ENCODE peak calls at places on chromosomes 6 and 20, in ten cellular contexts. S, A, R, Q, D, G, B, I, Z and P are unnamed samples.

GRCh38 chr6:121932071-121933009 is 467.1 kb upstream of the HSF2 start:
- DNase-seq in G (peak), Z (peak), D (peak), S (no peak), A (no peak), Q (no peak), I (peak), R (peak), B (peak), P (no peak)

GRCh38 chr6:17101422-17102257 is at the start of gene STMND1:
- DNase-seq in S (no peak), I (peak), D (peak), G (peak), R (peak), B (peak), Z (no peak), Q (no peak), A (peak), P (peak)

GRCh38 chr20:32332614-32333013 is 25.5 kb upstream of the ASXL1 start:
- DNase-seq in B (no peak), S (no peak), R (no peak), Z (no peak), D (peak), I (peak), G (peak), Q (no peak), A (peak), P (no peak)

GRCh38 chr6:31214516-31214915 is 44.0 kb upstream of the POU5F1 start:
- DNase-seq in S (no peak), I (no peak), D (no peak), B (no peak), G (no peak), A (no peak), R (no peak), Z (no peak), Q (no peak), P (no peak)

GRCh38 chr6:30450908-30451818 is 38.1 kb upstream of the HLA-E start:
- DNase-seq in A (peak), R (no peak), S (peak), Z (peak), I (peak), B (peak), G (peak), Q (peak), D (peak), P (peak)

GRCh38 chr20:47221036-47221625 is 135.4 kb downstream of the ZMYND8 start:
- DNase-seq in I (no peak), R (no peak), S (no peak), B (no peak), Z (no peak), D (no peak), Q (no peak), A (no peak), G (no peak), P (no peak)

GRCh38 chr6:73739097-73739496 is 43.1 kb downstream of the CD109 start:
- DNase-seq in S (no peak), I (peak), B (no peak), R (peak), D (peak), Z (peak), A (no peak), Q (no peak), G (peak), P (no peak)

GRCh38 chr6:1815827-1816452 is 206.2 kb downstream of the FOXC1 start:
- DNase-seq in G (no peak), D (no peak), Z (no peak), I (no peak), A (no peak), B (no peak), Q (no peak), S (no peak), R (no peak), P (no peak)

GRCh38 chr20:35952480-35953410 is 1.6 kb downstream of the SCAND1 start:
- DNase-seq in A (no peak), Q (no peak), R (no peak), S (no peak), D (peak), B (no peak), Z (no peak), G (peak), I (peak), P (no peak)

GRCh38 chr6:114471450-114471849 is 128.6 kb upstream of the HS3ST5 start:
- DNase-seq in S (no peak), B (no peak), R (no peak), D (no peak), A (no peak), I (no peak), Z (no peak), Q (no peak), G (no peak), P (no peak)

GRCh38 chr6:1481326-1481725 is 92.0 kb downstream of the FOXF2 start:
- DNase-seq in D (peak), G (peak), S (no peak), Q (no peak), R (no peak), I (peak), B (no peak), Z (peak), A (no peak), P (no peak)

GRCh38 chr6:161242779-161243693 is 30.8 kb downstream of the AGPAT4 start:
- DNase-seq in S (no peak), I (no peak), Q (no peak), B (no peak), G (peak), Z (no peak), D (peak), A (no peak), R (no peak), P (peak)

GRCh38 chr20:13238001-13238653 is 17.1 kb downstream of the ISM1 start:
- DNase-seq in Q (no peak), Z (no peak), B (no peak), A (no peak), R (no peak), I (no peak), S (no peak), G (no peak), D (no peak), P (no peak)

GRCh38 chr6:9044426-9044825 is 609.1 kb upstream of the SLC35B3 start:
- DNase-seq in S (no peak), G (no peak), Z (no peak), D (no peak), I (no peak), R (no peak), B (no peak), A (no peak), Q (no peak), P (no peak)

GRCh38 chr20:47354388-47354709 is 2.1 kb downstream of the ZMYND8 start:
- DNase-seq in Z (no peak), A (no peak), I (no peak), G (no peak), R (no peak), Q (no peak), B (no peak), S (no peak), D (no peak), P (no peak)

GRCh38 chr20:37559312-37560027 is 31.8 kb upstream of the BLCAP start:
- DNase-seq in I (no peak), R (no peak), D (no peak), S (no peak), Z (no peak), A (no peak), B (no peak), Q (no peak), G (no peak), P (no peak)

GRCh38 chr6:106134087-106134770 is 48.1 kb downstream of the PRDM1 start:
- DNase-seq in D (no peak), I (no peak), Q (no peak), S (no peak), Z (no peak), A (no peak), G (no peak), R (no peak), B (no peak), P (no peak)

GRCh38 chr20:5557123-5557522 is 193.1 kb upstream of the SHLD1 start:
- DNase-seq in S (peak), B (peak), Q (peak), G (peak), D (peak), R (peak), I (peak), A (peak), Z (no peak), P (no peak)

GRCh38 chr6:81808834-81809598 is 56.5 kb upstream of the TENT5A start:
- DNase-seq in Q (no peak), R (no peak), B (peak), A (no peak), I (peak), S (no peak), D (no peak), G (no peak), Z (no peak), P (no peak)

GRCh38 chr6:89842228-89842627 is 12.5 kb downstream of the CASP8AP2 start:
- DNase-seq in Q (no peak), S (no peak), I (peak), Z (no peak), D (no peak), B (no peak), A (no peak), R (no peak), G (peak), P (no peak)

GRCh38 chr6:143339223-143339622 is 111.3 kb downstream of the ADAT2 start:
- DNase-seq in S (no peak), D (no peak), B (no peak), Z (no peak), R (no peak), I (no peak), A (no peak), G (no peak), Q (no peak), P (no peak)

GRCh38 chr6:155142902-155143609 is 120.8 kb upstream of the CLDN20 start:
- DNase-seq in A (no peak), S (no peak), R (no peak), G (peak), I (peak), D (peak), B (no peak), Q (no peak), Z (no peak), P (no peak)

GRCh38 chr6:168615837-168616236 is 174.9 kb downstream of the SMOC2 start:
- DNase-seq in Q (no peak), D (no peak), B (no peak), S (no peak), G (no peak), Z (no peak), R (no peak), I (no peak), A (no peak), P (no peak)

GRCh38 chr6:99393698-99394531 is at the start of gene COQ3:
- DNase-seq in B (peak), Q (peak), D (peak), I (peak), R (peak), A (peak), G (peak), S (peak), Z (peak), P (peak)

GRCh38 chr20:16574656-16575355 is 1.6 kb upstream of the KIF16B start:
- DNase-seq in D (peak), Z (no peak), G (peak), I (peak), S (peak), Q (peak), B (peak), A (peak), R (peak), P (peak)

GRCh38 chr6:30915591-30915946 is 1.5 kb downstream of the VARS2 start:
- DNase-seq in R (peak), D (peak), Z (peak), B (no peak), A (no peak), G (peak), S (no peak), I (peak), Q (no peak), P (peak)

GRCh38 chr20:37580069-37580468 is 52.4 kb upstream of the BLCAP start:
- DNase-seq in A (no peak), S (no peak), R (no peak), D (no peak), Z (no peak), Q (no peak), B (no peak), I (no peak), G (no peak), P (no peak)

GRCh38 chr6:72418495-72418894 is 203.4 kb upstream of the KCNQ5 start:
- DNase-seq in Q (no peak), B (no peak), A (no peak), R (no peak), Z (no peak), D (peak), S (no peak), G (peak), I (peak), P (no peak)

GRCh38 chr6:105991561-105992314 is 94.4 kb upstream of the PRDM1 start:
- DNase-seq in D (no peak), G (no peak), Q (peak), Z (no peak), I (peak), B (no peak), R (peak), S (no peak), A (peak), P (no peak)

GRCh38 chr6:135604035-135604865 is 106.7 kb upstream of the AHI1 start:
- DNase-seq in G (no peak), I (no peak), A (no peak), D (no peak), R (no peak), Q (no peak), Z (no peak), B (no peak), S (no peak), P (no peak)

GRCh38 chr20:53070714-53071392 is 98.7 kb downstream of the TSHZ2 start:
- DNase-seq in Z (no peak), A (no peak), D (peak), S (no peak), B (no peak), R (no peak), I (no peak), G (no peak), Q (peak), P (no peak)

GRCh38 chr20:14948416-14948815 is 611.0 kb upstream of the FLRT3 start:
- DNase-seq in G (no peak), R (no peak), D (no peak), I (peak), S (no peak), B (no peak), Z (no peak), Q (no peak), A (no peak), P (no peak)

GRCh38 chr6:30411515-30412207 is 66.7 kb downstream of the RPP21 start:
- DNase-seq in A (peak), R (no peak), Z (no peak), B (peak), Q (peak), S (no peak), I (peak), G (peak), D (peak), P (peak)

GRCh38 chr6:54503144-54503543 is 194.9 kb downstream of the TINAG start:
- DNase-seq in G (no peak), B (no peak), D (no peak), R (no peak), I (no peak), Z (no peak), Q (no peak), A (no peak), S (no peak), P (no peak)

DNA sequence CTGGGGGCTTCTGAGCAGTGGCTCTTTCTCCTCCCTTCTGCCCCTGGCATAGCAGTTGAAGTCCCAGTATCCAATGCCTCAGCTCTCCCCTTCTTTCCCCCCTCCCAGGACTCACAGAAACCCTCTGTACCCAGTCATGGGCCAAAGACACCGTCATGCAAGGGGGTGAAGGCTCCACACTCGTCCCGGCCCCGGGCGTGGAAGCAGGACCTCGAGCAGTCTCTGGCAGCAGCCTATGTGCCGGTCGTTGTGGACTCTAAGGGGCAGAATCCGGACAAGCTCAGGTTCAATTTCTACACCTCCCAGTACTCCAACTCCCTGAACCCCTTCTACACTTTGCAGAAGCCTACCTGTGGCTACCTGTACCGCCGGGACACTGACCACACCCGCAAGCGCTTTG is 10.4 kb upstream of the GUCA1A start:
- DNase-seq in I (no peak), G (no peak), Q (no peak), Z (no peak), D (no peak), S (no peak), A (no peak), R (no peak), B (no peak), P (no peak)
- H3K4me3 ChIP-seq in I (no peak), G (no peak), Q (no peak), Z (no peak), D (no peak), S (no peak), A (no peak), R (no peak), B (no peak), P (no peak)

DNA sequence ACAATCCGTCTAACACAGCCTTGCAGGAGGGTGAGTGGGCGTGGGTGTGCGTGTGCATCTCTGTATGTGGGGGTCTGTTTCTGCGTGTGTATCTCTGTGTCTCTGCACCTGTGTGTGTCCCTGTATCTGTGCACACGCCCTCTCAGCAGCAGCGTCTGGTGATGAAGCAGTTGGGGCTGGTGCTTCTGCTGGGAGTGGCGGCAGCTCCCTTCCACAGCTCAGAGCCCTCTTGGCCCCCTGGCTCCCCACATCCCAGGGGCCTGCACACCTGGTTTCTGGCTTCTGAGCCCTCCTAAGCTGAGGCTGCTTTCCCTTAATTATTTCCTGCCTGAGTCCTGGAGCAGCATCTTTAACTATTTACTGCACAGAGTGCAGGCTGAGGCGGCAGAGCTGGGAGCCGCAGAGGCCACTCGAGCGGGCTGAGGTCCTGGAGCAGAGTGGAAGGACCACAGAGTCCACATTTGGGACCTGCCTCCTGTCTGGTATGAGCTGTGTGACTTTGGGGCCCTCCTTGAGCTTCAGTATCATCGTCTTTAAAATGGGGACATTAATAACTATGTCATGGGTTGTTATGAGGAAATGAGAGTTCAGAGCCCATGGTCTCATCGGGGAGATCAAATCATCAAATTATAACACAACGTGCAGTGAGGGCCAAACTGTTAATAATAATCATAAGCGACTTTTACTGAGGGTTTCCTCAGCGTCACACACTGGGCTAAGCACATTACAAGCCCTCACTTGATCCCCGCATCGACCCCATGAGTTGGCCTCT is 49.7 kb upstream of the CCDC167 start:
- DNase-seq in D (no peak), G (no peak), Q (no peak), Z (no peak), B (no peak), R (peak), S (no peak), I (no peak), A (no peak), P (no peak)
- H3K4me3 ChIP-seq in D (no peak), G (no peak), Q (no peak), Z (no peak), B (no peak), R (no peak), S (no peak), I (no peak), A (no peak), P (no peak)

DNA sequence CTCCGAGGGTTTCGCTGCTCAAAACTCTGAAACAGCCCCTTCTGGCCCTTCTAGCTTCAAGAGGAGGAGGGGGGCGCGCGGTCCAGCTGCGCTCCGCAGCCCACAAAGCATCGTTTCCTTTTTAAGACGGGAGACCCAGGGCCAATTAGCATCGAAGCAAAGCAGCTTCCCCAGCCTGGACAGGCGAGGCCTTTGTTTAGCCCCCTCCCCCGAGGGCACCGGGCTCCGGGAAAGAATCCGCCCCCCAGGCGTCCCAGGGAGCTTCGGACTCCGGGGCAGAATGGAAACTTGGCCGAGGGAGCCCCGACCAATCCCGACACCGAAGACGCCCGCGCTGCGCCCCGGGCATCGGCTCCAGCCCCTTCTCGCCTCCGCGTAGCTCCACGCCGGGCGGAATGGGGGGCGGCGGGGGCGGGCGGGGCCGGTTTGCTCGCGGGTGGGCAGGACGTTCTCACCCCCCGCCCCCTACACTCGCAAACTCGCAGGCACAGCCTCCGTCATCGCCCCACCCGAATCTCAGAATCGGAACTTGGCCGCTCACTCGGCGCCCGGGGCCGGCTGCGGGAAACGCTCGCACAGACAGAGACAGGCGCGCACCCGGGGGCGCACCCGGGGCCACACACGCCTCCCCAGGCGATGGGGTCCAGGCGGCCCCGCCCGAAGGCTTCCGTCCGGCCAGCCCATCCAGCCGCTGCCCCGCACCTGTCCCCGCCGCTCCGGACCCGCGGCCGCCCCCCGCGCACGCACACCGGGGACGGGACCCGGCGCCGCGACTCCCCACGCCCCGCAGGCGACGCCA is 626 bp downstream of the NKAIN4 start:
- DNase-seq in S (no peak), I (no peak), A (no peak), Z (no peak), D (no peak), Q (no peak), R (peak), G (no peak), B (no peak), P (no peak)
- H3K4me3 ChIP-seq in S (peak), I (no peak), A (no peak), Z (peak), D (no peak), Q (no peak), R (no peak), G (no peak), B (peak), P (no peak)

GRCh38 chr6:166626177-166627038 is 643 bp downstream of the RPS6KA2 start:
- DNase-seq in Z (no peak), D (peak), G (peak), R (peak), I (peak), A (peak), S (peak), B (no peak), Q (peak), P (peak)
- H3K4me3 ChIP-seq in Z (peak), D (peak), G (peak), R (peak), I (peak), A (peak), S (peak), B (peak), Q (peak), P (peak)

DNA sequence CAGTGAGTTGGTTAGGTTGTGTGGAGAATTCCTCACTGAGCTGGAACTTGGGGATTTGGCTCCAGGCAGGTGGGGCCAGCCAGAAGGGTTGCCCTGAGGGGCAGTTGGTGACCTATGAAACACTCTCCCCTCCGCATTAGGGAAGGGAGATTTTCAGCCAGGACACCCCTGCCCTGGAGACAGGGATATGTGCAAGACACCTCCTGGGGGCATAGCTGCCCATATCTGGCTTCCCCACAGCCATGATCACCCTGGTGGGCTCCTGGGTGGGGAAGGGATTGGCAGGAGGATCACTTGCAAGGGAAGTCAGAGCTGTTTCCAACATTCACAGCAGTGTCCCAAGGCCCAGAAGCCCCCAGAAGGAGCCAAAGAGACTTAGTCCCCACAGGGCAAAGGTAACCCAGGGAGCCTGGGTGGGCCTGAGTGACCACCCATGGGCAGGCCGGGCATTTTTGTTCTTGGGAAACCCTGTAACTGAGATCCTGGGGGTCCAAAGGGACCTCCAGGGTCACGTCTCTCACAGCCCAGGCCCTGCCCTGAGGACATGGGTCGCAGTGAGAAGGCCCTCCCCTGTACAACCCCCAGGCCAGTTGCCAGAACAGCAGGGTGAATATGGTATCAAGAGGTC is 145.8 kb downstream of the MRPL14 start:
- DNase-seq in Q (no peak), Z (no peak), S (peak), A (no peak), D (no peak), R (peak), B (no peak), G (no peak), I (no peak), P (no peak)
- H3K4me3 ChIP-seq in Q (no peak), Z (no peak), S (no peak), A (no peak), D (no peak), R (no peak), B (no peak), G (no peak), I (no peak), P (no peak)